ENCODE peak calls at places on chromosomes 4 and X, in five cellular contexts. One of them, this sample, is unnamed.

GRCh38 chrX:112642349-112642748 is 37.4 kb downstream of the LHFPL1 start:
- DNase-seq in K562: peak
- DNase-seq in GM12878: no peak
- DNase-seq in H1: peak
- DNase-seq in HepG2: peak
- DNase-seq in this sample: peak

GRCh38 chr4:573122-573892 is 2.8 kb downstream of the TMEM271 start:
- DNase-seq in K562: no peak
- DNase-seq in GM12878: no peak
- DNase-seq in H1: no peak
- DNase-seq in HepG2: no peak
- DNase-seq in this sample: peak

GRCh38 chrX:2325076-2325784 is 175.5 kb downstream of the DHRSX start:
- DNase-seq in K562: peak
- DNase-seq in GM12878: peak
- DNase-seq in H1: no peak
- DNase-seq in HepG2: no peak
- DNase-seq in this sample: peak

GRCh38 chr4:153243464-153243863 is 39.2 kb downstream of the TRIM2 start:
- DNase-seq in K562: no peak
- DNase-seq in GM12878: no peak
- DNase-seq in H1: no peak
- DNase-seq in HepG2: no peak
- DNase-seq in this sample: no peak

GRCh38 chr4:4502694-4503311 is 39.0 kb downstream of the STX18 start:
- DNase-seq in K562: peak
- DNase-seq in GM12878: no peak
- DNase-seq in H1: no peak
- DNase-seq in HepG2: no peak
- DNase-seq in this sample: no peak

GRCh38 chr4:566508-567295 is 9.4 kb downstream of the TMEM271 start:
- DNase-seq in K562: peak
- DNase-seq in GM12878: no peak
- DNase-seq in H1: no peak
- DNase-seq in HepG2: no peak
- DNase-seq in this sample: peak

GRCh38 chr4:139977838-139978604 is 176.0 kb downstream of the MAML3 start:
- DNase-seq in K562: no peak
- DNase-seq in GM12878: no peak
- DNase-seq in H1: no peak
- DNase-seq in HepG2: no peak
- DNase-seq in this sample: no peak

GRCh38 chr4:109156346-109156745 is 146.1 kb downstream of the COL25A1 start:
- DNase-seq in K562: no peak
- DNase-seq in GM12878: no peak
- DNase-seq in H1: no peak
- DNase-seq in HepG2: no peak
- DNase-seq in this sample: no peak

GRCh38 chr4:66929748-66930147 is 615.6 kb downstream of the CENPC start:
- DNase-seq in K562: no peak
- DNase-seq in GM12878: no peak
- DNase-seq in H1: no peak
- DNase-seq in HepG2: no peak
- DNase-seq in this sample: no peak
- TF ChIP-seq CHD2 in K562: no peak
- TF ChIP-seq CHD2 in GM12878: no peak
- TF ChIP-seq CHD2 in H1: no peak
- TF ChIP-seq CHD2 in HepG2: no peak
- TF ChIP-seq CHD2 in this sample: no peak

GRCh38 chr4:39942507-39942906 is 35.2 kb downstream of the PDS5A start:
- DNase-seq in K562: no peak
- DNase-seq in GM12878: no peak
- DNase-seq in H1: no peak
- DNase-seq in HepG2: no peak
- DNase-seq in this sample: no peak

GRCh38 chr4:39933689-39934590 is 43.8 kb downstream of the PDS5A start:
- DNase-seq in K562: no peak
- DNase-seq in GM12878: no peak
- DNase-seq in H1: no peak
- DNase-seq in HepG2: no peak
- DNase-seq in this sample: no peak

GRCh38 chr4:39936565-39937418 is 40.9 kb downstream of the PDS5A start:
- DNase-seq in K562: no peak
- DNase-seq in GM12878: no peak
- DNase-seq in H1: no peak
- DNase-seq in HepG2: no peak
- DNase-seq in this sample: no peak

GRCh38 chr4:39941682-39942217 is 36.0 kb downstream of the PDS5A start:
- DNase-seq in K562: no peak
- DNase-seq in GM12878: no peak
- DNase-seq in H1: no peak
- DNase-seq in HepG2: peak
- DNase-seq in this sample: no peak

GRCh38 chr4:39937683-39938268 is 39.9 kb downstream of the PDS5A start:
- DNase-seq in K562: no peak
- DNase-seq in GM12878: peak
- DNase-seq in H1: no peak
- DNase-seq in HepG2: no peak
- DNase-seq in this sample: no peak
- TF ChIP-seq RFX5 in K562: no peak
- TF ChIP-seq RFX5 in GM12878: no peak
- TF ChIP-seq RFX5 in H1: no peak
- TF ChIP-seq RFX5 in HepG2: no peak
- TF ChIP-seq RFX5 in this sample: no peak

DNA sequence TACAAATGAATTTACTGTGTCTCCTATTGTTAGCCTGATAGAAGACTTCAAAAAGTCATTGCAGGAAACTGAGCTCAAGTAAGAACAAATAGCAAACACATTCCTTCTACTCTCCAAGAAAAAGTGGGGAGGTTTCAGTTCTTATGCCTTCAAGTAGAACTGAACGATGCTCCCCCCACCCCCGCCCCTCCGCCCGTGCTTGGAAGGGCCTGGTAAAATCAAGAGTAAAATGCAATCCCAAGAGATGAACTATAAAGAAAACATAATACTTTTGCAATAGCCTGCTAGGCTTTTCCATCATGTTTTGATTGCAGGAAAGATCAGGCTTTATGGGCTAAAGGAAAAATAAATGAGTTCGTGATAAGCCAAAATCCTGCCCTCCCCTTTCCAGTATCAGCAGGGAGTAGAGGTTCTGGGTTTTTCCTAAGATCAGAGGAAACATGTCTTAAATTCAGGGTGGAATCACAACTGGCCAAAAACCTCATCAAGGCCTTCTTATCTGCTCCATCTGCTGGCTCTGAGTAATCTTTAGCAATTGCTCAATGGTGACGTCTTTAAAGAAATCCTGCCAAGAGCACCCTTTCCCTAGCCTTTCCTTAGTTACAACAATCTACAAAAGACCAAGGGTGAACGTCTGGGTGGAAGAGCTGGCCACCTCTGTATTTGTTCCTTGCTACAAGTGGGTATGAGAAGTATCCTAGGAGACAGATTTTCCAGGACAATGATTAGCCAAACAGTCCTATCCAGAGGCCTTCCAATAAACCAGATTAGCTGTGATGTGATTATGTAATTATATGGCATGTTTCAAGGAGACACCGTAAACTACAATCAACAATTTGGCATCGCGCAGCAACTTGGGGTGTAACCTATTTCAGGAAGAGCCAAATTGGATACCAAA is 66.3 kb upstream of the FAM9C start:
- DNase-seq in K562: no peak
- DNase-seq in GM12878: no peak
- DNase-seq in H1: no peak
- DNase-seq in HepG2: no peak
- DNase-seq in this sample: peak
- TF ChIP-seq TAF1 in K562: no peak
- TF ChIP-seq TAF1 in GM12878: no peak
- TF ChIP-seq TAF1 in H1: no peak
- TF ChIP-seq TAF1 in HepG2: no peak
- TF ChIP-seq TAF1 in this sample: no peak

DNA sequence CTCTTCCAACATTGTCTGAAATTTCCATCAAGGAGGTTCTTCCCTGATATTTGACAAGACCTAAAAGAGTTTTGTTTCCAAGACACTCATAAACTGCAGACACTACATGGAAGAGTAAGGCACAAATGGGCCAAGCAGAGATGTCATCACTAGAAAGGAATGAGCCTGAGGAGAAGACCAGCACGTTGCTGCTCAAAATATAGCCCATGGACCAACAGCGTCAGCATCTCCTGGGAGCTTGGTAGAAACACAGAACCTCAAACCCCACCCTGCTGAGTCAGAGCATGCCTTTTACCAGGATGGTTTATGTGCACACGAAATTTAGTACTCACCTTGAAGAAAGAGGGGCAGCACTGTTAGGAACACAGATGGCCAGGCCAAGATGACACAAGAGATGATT is 128.7 kb upstream of the MID1 start:
- DNase-seq in K562: no peak
- DNase-seq in GM12878: no peak
- DNase-seq in H1: no peak
- DNase-seq in HepG2: no peak
- DNase-seq in this sample: no peak
- TF ChIP-seq CHD2 in K562: no peak
- TF ChIP-seq CHD2 in GM12878: no peak
- TF ChIP-seq CHD2 in H1: no peak
- TF ChIP-seq CHD2 in HepG2: no peak
- TF ChIP-seq CHD2 in this sample: no peak